ENCODE peak calls at places on chromosomes 2 and 18, in six cellular contexts. One of them, this sample, is unnamed.

GRCh38 chr18:48923746-48924580 is 26.8 kb downstream of the SMAD7 start:
- DNase-seq in cardiac fibroblast: peak
- DNase-seq in neural crest cell: no peak
- DNase-seq in ovary: no peak
- DNase-seq in stomach: no peak
- DNase-seq in heart left ventricle: no peak
- DNase-seq in this sample: no peak

GRCh38 chr18:36284671-36285295 is 12.7 kb upstream of the FHOD3 start:
- DNase-seq in cardiac fibroblast: peak
- DNase-seq in neural crest cell: peak
- DNase-seq in ovary: no peak
- DNase-seq in stomach: no peak
- DNase-seq in heart left ventricle: no peak
- DNase-seq in this sample: no peak

GRCh38 chr2:88637464-88637863 is 10.2 kb upstream of the EIF2AK3 start:
- DNase-seq in cardiac fibroblast: no peak
- DNase-seq in neural crest cell: no peak
- DNase-seq in ovary: no peak
- DNase-seq in stomach: no peak
- DNase-seq in heart left ventricle: no peak
- DNase-seq in this sample: no peak

GRCh38 chr2:231674587-231675334 is 33.6 kb upstream of the PTMA start:
- DNase-seq in cardiac fibroblast: peak
- DNase-seq in neural crest cell: peak
- DNase-seq in ovary: peak
- DNase-seq in stomach: peak
- DNase-seq in heart left ventricle: peak
- DNase-seq in this sample: no peak

GRCh38 chr2:231672617-231673347 is 35.5 kb upstream of the PTMA start:
- DNase-seq in cardiac fibroblast: peak
- DNase-seq in neural crest cell: no peak
- DNase-seq in ovary: peak
- DNase-seq in stomach: peak
- DNase-seq in heart left ventricle: no peak
- DNase-seq in this sample: no peak

GRCh38 chr2:199933466-199933865 is 21.8 kb downstream of the TYW5 start:
- DNase-seq in cardiac fibroblast: no peak
- DNase-seq in neural crest cell: no peak
- DNase-seq in ovary: no peak
- DNase-seq in stomach: no peak
- DNase-seq in heart left ventricle: no peak
- DNase-seq in this sample: no peak

GRCh38 chr2:229081411-229081810 is 189.7 kb downstream of the PID1 start:
- DNase-seq in cardiac fibroblast: no peak
- DNase-seq in neural crest cell: no peak
- DNase-seq in ovary: no peak
- DNase-seq in stomach: no peak
- DNase-seq in heart left ventricle: no peak
- DNase-seq in this sample: no peak

GRCh38 chr2:232927041-232927792 is 57.2 kb downstream of the SNORC start:
- DNase-seq in cardiac fibroblast: peak
- DNase-seq in neural crest cell: no peak
- DNase-seq in ovary: no peak
- DNase-seq in stomach: no peak
- DNase-seq in heart left ventricle: no peak
- DNase-seq in this sample: no peak

GRCh38 chr2:101231253-101231652 is 21.4 kb upstream of the CNOT11 start:
- DNase-seq in cardiac fibroblast: no peak
- DNase-seq in neural crest cell: no peak
- DNase-seq in ovary: no peak
- DNase-seq in stomach: no peak
- DNase-seq in heart left ventricle: no peak
- DNase-seq in this sample: no peak

GRCh38 chr18:73987247-73987980 is 160.2 kb downstream of the FBXO15 start:
- DNase-seq in cardiac fibroblast: no peak
- DNase-seq in neural crest cell: no peak
- DNase-seq in ovary: no peak
- DNase-seq in stomach: no peak
- DNase-seq in heart left ventricle: no peak
- DNase-seq in this sample: no peak

GRCh38 chr2:63050916-63051794 is 525 bp downstream of the OTX1 start:
- DNase-seq in cardiac fibroblast: no peak
- DNase-seq in neural crest cell: no peak
- DNase-seq in ovary: peak
- DNase-seq in stomach: no peak
- DNase-seq in heart left ventricle: no peak
- DNase-seq in this sample: no peak

GRCh38 chr2:24471662-24472061 is 19.4 kb upstream of the NCOA1 start:
- DNase-seq in cardiac fibroblast: no peak
- DNase-seq in neural crest cell: no peak
- DNase-seq in ovary: no peak
- DNase-seq in stomach: no peak
- DNase-seq in heart left ventricle: no peak
- DNase-seq in this sample: no peak

GRCh38 chr18:13625355-13625754 is 101.0 kb downstream of the FAM210A start:
- DNase-seq in cardiac fibroblast: no peak
- DNase-seq in neural crest cell: no peak
- DNase-seq in ovary: no peak
- DNase-seq in stomach: no peak
- DNase-seq in heart left ventricle: no peak
- DNase-seq in this sample: no peak

GRCh38 chr2:229132236-229132635 is 138.9 kb downstream of the PID1 start:
- DNase-seq in cardiac fibroblast: no peak
- DNase-seq in neural crest cell: no peak
- DNase-seq in ovary: peak
- DNase-seq in stomach: no peak
- DNase-seq in heart left ventricle: no peak
- DNase-seq in this sample: no peak

GRCh38 chr18:21273568-21273967 is 31.5 kb downstream of the GREB1L start:
- DNase-seq in cardiac fibroblast: no peak
- DNase-seq in neural crest cell: no peak
- DNase-seq in ovary: no peak
- DNase-seq in stomach: no peak
- DNase-seq in heart left ventricle: no peak
- DNase-seq in this sample: no peak
- TF ChIP-seq CTCF in cardiac fibroblast: no peak
- TF ChIP-seq CTCF in neural crest cell: no peak
- TF ChIP-seq CTCF in ovary: no peak
- TF ChIP-seq CTCF in stomach: no peak
- TF ChIP-seq CTCF in heart left ventricle: no peak
- TF ChIP-seq CTCF in this sample: no peak

GRCh38 chr2:27663463-27664244 is at the start of the genes SLC4A1AP and SUPT7L:
- DNase-seq in cardiac fibroblast: peak
- DNase-seq in neural crest cell: peak
- DNase-seq in ovary: peak
- DNase-seq in stomach: peak
- DNase-seq in heart left ventricle: peak
- DNase-seq in this sample: peak
- TF ChIP-seq CTCF in cardiac fibroblast: peak
- TF ChIP-seq CTCF in neural crest cell: no peak
- TF ChIP-seq CTCF in ovary: no peak
- TF ChIP-seq CTCF in stomach: no peak
- TF ChIP-seq CTCF in heart left ventricle: no peak
- TF ChIP-seq CTCF in this sample: peak

GRCh38 chr18:3329471-3329870 is 67.5 kb downstream of the MYL12B start:
- DNase-seq in cardiac fibroblast: no peak
- DNase-seq in neural crest cell: no peak
- DNase-seq in ovary: no peak
- DNase-seq in stomach: no peak
- DNase-seq in heart left ventricle: no peak
- DNase-seq in this sample: no peak
- TF ChIP-seq CTCF in cardiac fibroblast: no peak
- TF ChIP-seq CTCF in neural crest cell: no peak
- TF ChIP-seq CTCF in ovary: no peak
- TF ChIP-seq CTCF in stomach: no peak
- TF ChIP-seq CTCF in heart left ventricle: no peak
- TF ChIP-seq CTCF in this sample: no peak

DNA sequence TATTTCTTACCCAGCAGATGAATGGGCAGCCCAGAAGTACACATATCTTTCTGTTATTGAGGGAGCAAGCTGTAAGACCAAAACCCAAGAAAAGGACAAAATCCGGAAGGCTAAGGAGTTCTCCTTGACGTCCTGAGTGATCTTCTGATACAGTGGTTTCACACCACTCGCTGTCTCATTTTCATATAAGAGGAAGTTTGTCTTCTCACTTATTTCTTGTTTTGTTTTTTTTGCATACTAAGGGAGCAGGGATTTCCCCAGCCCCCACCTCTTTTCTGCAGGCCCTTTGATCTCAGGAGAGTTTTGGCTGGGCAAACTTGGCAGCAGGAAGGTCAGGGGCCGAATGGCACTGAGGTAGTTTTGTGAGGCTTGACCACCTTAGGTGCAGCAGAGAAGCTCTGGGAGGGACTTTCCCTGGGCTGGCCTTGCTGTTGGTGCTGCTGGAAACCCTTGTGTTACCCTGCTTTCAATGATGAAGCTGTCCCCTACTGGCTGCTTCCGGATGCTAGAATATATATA is 13.3 kb downstream of the CHRNA1 start:
- DNase-seq in cardiac fibroblast: no peak
- DNase-seq in neural crest cell: no peak
- DNase-seq in ovary: no peak
- DNase-seq in stomach: no peak
- DNase-seq in heart left ventricle: no peak
- DNase-seq in this sample: no peak
- TF ChIP-seq CTCF in cardiac fibroblast: no peak
- TF ChIP-seq CTCF in neural crest cell: no peak
- TF ChIP-seq CTCF in ovary: no peak
- TF ChIP-seq CTCF in stomach: no peak
- TF ChIP-seq CTCF in heart left ventricle: no peak
- TF ChIP-seq CTCF in this sample: no peak

GRCh38 chr2:83058683-83059082 is 1400.4 kb downstream of the SUCLG1 start:
- DNase-seq in cardiac fibroblast: no peak
- DNase-seq in neural crest cell: no peak
- DNase-seq in ovary: no peak
- DNase-seq in stomach: no peak
- DNase-seq in heart left ventricle: no peak
- DNase-seq in this sample: no peak

GRCh38 chr2:83051538-83052192 is 1407.4 kb downstream of the SUCLG1 start:
- DNase-seq in cardiac fibroblast: peak
- DNase-seq in neural crest cell: no peak
- DNase-seq in ovary: no peak
- DNase-seq in stomach: no peak
- DNase-seq in heart left ventricle: no peak
- DNase-seq in this sample: no peak

GRCh38 chr2:83055338-83056010 is 1403.6 kb downstream of the SUCLG1 start:
- DNase-seq in cardiac fibroblast: peak
- DNase-seq in neural crest cell: no peak
- DNase-seq in ovary: no peak
- DNase-seq in stomach: no peak
- DNase-seq in heart left ventricle: no peak
- DNase-seq in this sample: no peak

GRCh38 chr2:83054751-83055150 is 1404.3 kb downstream of the SUCLG1 start:
- DNase-seq in cardiac fibroblast: no peak
- DNase-seq in neural crest cell: no peak
- DNase-seq in ovary: no peak
- DNase-seq in stomach: no peak
- DNase-seq in heart left ventricle: no peak
- DNase-seq in this sample: no peak
- TF ChIP-seq CTCF in cardiac fibroblast: no peak
- TF ChIP-seq CTCF in neural crest cell: no peak
- TF ChIP-seq CTCF in ovary: no peak
- TF ChIP-seq CTCF in stomach: no peak
- TF ChIP-seq CTCF in heart left ventricle: no peak
- TF ChIP-seq CTCF in this sample: no peak

DNA sequence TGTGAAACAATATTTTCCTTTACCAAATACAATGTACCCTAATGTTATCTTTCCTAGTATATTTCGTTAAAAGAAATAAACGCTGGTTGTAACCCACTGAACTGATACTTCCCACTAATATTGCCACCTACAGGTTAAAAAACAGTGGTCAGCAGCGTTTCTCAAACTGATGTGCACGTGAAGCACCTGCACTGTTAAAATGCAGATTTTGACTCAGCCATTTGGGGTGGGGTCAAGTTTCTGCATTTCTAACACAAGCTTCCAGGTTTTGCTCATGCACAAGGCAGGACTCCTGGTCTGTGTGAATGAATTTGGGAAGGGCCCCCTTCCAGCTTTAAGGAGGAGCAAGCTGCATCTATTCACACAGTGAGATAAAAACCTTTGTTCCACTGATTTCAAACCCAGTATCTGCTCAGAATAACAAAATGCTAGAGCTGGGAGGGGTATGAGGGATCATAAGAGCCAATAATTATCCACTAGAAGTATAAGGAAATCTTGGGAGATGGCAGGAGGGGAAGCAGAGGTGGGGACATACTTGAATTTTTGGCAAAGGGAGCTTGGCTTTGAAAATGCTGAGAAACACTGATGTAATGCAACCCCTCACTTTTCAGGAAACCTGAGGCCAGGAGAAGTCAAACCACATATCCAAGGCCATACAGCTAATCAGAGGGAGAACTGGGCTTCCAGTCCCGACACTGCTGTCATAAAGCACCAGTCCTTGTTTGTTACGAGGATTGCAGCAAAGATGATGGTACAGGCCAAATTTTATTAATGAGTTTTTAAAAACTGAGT is 116.2 kb downstream of the RBMS1 start:
- DNase-seq in cardiac fibroblast: peak
- DNase-seq in neural crest cell: no peak
- DNase-seq in ovary: no peak
- DNase-seq in stomach: no peak
- DNase-seq in heart left ventricle: no peak
- DNase-seq in this sample: no peak
- TF ChIP-seq CTCF in cardiac fibroblast: peak
- TF ChIP-seq CTCF in neural crest cell: no peak
- TF ChIP-seq CTCF in ovary: no peak
- TF ChIP-seq CTCF in stomach: no peak
- TF ChIP-seq CTCF in heart left ventricle: no peak
- TF ChIP-seq CTCF in this sample: no peak

This sample was measured in AG09319.